ENCODE peak calls at places on chromosomes 7 and 10, in four cellular contexts. J is fibroblast of pulmonary artery, V is AG04450, R is transverse colon. G is an unnamed sample.
A peak's percentile ranks its signal among the peaks of the same experiment; 100 is the strongest.

GRCh38 chr7:152144557-152145245 is 119.2 kb downstream of the GALNT11 start:
- DNase-seq in J (no peak), V (no peak), R (no peak), G (no peak)

GRCh38 chr7:99139031-99139430 is 4.9 kb downstream of the SMURF1 start:
- DNase-seq in J (peak; percentile 58), V (no peak), R (no peak), G (peak; percentile 38)

GRCh38 chr10:78771215-78771614 is 297.6 kb upstream of the ZMIZ1 start:
- DNase-seq in J (no peak), V (no peak), R (no peak), G (no peak)

GRCh38 chr7:22666732-22667131 is 60.3 kb upstream of the IL6 start:
- DNase-seq in J (peak; percentile 54), V (no peak), R (no peak), G (peak; percentile 49)

GRCh38 chr7:67918158-67918557 is 921.5 kb downstream of the TYW1 start:
- DNase-seq in J (no peak), V (no peak), R (no peak), G (no peak)

GRCh38 chr7:111756687-111757178 is 194.4 kb upstream of the IMMP2L start:
- DNase-seq in J (peak; percentile 92), V (peak; percentile 18), R (peak; percentile 11), G (peak; percentile 49)

GRCh38 chr10:63258920-63259678 is 126.0 kb downstream of the NRBF2 start:
- DNase-seq in J (no peak), V (no peak), R (no peak), G (peak; percentile 13)

GRCh38 chr10:70576803-70577517 is 25.6 kb downstream of the PRF1 start:
- DNase-seq in J (peak; percentile 17), V (no peak), R (no peak), G (no peak)

DNA sequence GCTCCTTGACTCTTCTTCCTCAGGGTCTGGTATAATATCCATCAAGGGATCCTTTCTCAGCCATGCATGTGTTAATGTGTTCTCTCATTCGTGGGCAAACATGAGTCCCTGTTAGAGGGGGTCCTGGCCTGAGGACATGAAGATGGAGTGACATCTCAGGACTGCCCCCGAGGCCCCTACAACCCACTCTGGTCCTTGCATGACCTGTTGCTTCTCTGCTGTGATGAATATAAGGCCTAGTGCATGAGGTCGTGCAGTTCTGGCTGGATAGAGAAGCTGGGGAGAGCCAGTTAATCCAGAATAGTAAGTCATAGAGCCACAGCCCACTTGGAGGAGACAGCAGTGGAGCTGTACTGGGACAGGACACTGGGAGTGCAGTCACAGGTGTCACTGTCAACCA is 4.6 kb upstream of the VWC2 start:
- DNase-seq in J (no peak), V (no peak), R (no peak), G (no peak)
- TF ChIP-seq CTCF in J (no peak), V (no peak), R (no peak), G (no peak)

GRCh38 chr7:100745184-100745583 is 11.8 kb downstream of the ZAN start:
- DNase-seq in J (peak; percentile 52), V (no peak), R (peak; percentile 17), G (peak; percentile 64)
- H3K4me3 ChIP-seq in J (peak overlapping the region; percentile 42), V (peak overlapping the region; percentile 52), R (peak overlapping the region; percentile 44), G (peak overlapping the region; percentile 61)

GRCh38 chr10:59181668-59182067 is 5.2 kb downstream of the PHYHIPL start:
- DNase-seq in J (peak; percentile 78), V (no peak), R (no peak), G (peak; percentile 87)
- TF ChIP-seq CTCF in J (peak; percentile 65), V (peak; percentile 55), R (peak; percentile 37), G (peak; percentile 75)

GRCh38 chr7:20776214-20776875 is 10.3 kb downstream of the SP8 start:
- DNase-seq in J (no peak), V (no peak), R (no peak), G (no peak)
- H3K4me3 ChIP-seq in J (no peak overlapping the region), V (no peak overlapping the region), R (no peak overlapping the region), G (no peak overlapping the region)

DNA sequence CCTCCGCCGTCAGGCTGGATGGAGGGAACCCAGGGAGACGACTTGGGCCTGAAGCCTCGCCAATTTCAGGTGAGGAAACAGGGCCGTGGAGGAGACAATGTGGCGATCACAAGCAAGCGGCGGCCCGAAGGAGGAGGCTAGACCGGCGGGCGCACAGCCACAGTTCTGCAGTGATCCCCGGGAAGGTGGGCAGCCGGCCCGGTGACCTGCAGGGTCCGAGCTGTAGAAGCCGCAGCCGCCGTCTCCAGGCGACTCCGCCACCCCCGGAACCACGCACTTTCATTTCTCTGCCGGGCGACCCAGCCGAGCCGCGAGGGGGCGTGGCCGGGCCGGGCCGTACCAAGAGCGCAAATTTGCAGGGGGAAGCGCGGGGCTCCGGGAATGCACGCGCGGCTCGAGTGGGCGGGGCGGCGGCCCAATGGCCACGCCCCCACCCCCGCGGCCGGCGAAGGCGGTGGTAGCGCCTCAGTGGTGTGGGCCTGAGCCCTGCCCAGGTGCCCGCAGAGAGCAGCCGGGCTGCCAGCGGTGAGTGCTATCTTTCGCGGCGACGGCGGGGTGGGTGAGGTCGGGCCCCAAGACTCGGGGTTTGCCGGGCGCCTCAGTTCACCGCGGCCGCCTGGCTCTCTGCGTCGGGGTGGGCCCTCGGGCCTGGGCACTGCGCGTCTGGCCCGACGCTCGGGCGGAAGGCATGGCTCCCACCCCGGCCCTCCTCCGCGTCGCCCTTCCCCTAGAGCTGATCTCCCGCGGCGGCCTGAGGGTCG is at the start of gene POR:
- DNase-seq in J (peak; percentile 93), V (peak; percentile 69), R (peak; percentile 97), G (peak; percentile 93)
- TF ChIP-seq CTCF in J (no peak), V (no peak), R (no peak), G (no peak)

DNA sequence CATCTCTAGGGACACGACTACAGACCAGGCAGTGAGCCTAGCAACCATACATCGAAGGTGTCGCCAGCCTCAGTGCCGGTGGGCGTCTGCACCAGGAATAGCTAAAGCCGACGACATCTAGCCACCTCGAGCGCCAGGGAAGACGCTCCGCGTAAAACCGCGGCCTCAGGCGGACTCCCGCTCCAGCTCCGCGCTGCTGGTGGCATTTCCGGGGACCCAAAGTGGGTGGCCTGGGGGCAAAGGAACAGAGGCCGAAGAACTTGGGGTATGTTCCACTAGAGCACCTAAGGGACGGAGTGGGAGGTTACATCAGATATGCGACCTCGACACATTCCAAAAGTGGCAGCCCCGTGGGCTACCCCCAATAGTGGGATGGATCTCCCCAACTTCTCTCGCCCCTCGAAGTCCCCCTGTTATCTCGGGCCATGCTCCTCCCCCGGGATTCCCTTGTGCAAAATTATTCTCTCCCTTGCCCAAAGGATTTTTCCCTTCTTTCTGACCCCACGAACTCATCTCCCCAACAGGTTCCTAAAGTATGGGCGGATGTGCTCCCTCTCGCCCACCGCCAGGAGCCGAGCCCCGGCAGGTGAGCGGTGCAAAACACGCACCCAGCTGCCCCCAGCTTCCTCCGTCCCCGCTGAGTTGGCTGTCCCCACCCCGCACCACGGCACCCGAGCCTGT is 1.2 kb downstream of the KCNMA1 start:
- DNase-seq in J (no peak), V (no peak), R (no peak), G (no peak)
- H3K4me3 ChIP-seq in J (peak overlapping the region; percentile 45), V (peak overlapping the region; percentile 91), R (peak overlapping the region; percentile 70), G (peak overlapping the region; percentile 54)

DNA sequence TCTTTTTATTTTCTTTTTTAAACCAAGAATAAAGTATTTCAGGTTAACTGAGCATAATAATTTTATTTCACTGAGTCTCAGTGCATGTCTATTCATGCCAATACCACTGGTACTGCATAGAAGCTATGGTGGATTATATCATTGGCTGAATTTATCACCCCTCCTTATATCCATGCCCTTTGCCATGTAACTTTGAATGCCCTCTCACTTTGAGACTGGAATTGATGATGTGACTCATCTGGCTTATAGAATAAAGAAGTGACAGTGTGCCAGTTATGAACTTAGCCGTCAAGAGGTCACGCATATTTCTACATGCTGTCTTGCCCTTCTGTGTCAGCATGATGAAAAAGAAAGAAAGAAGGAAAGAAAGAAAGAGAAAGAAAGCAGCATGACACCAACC is 20.7 kb upstream of the ABLIM1 start:
- DNase-seq in J (no peak), V (no peak), R (no peak), G (no peak)
- TF ChIP-seq CTCF in J (no peak), V (no peak), R (no peak), G (no peak)

GRCh38 chr7:25857376-25858067 is 294.5 kb upstream of the NFE2L3 start:
- DNase-seq in J (no peak), V (no peak), R (peak; percentile 82), G (peak; percentile 83)

GRCh38 chr7:25858200-25858561 is 293.8 kb upstream of the NFE2L3 start:
- DNase-seq in J (no peak), V (no peak), R (no peak), G (no peak)

GRCh38 chr7:25854059-25854458 is 297.9 kb upstream of the NFE2L3 start:
- DNase-seq in J (no peak), V (no peak), R (no peak), G (peak; percentile 14)

GRCh38 chr7:25854608-25855497 is 297.1 kb upstream of the NFE2L3 start:
- DNase-seq in J (peak; percentile 83), V (peak; percentile 99), R (peak; percentile 81), G (peak; percentile 100)

GRCh38 chr7:25856056-25856780 is 295.8 kb upstream of the NFE2L3 start:
- DNase-seq in J (no peak), V (no peak), R (peak; percentile 35), G (peak; percentile 75)
- H3K4me3 ChIP-seq in J (peak overlapping the region; percentile 53), V (peak overlapping the region; percentile 68), R (peak overlapping the region; percentile 53), G (peak overlapping the region; percentile 60)